ENCODE peak calls at places on chromosomes 6 and 20, in ten cellular contexts. M, J, G, Y, D, S, I, T, A and R are unnamed samples.
A peak's percentile ranks its signal among the peaks of the same experiment; 100 is the strongest.

GRCh38 chr6:131197716-131198115 is 62.4 kb downstream of the AKAP7 start:
- DNase-seq in M (no peak), J (no peak), G (no peak), Y (no peak), D (no peak), S (no peak), I (no peak), T (peak; percentile 63), A (no peak), R (no peak)

GRCh38 chr6:22320750-22321149 is 23.9 kb upstream of the PRL start:
- DNase-seq in M (no peak), J (peak; percentile 78), G (no peak), Y (no peak), D (peak; percentile 58), S (peak; percentile 52), I (no peak), T (no peak), A (no peak), R (no peak)

GRCh38 chr6:32968770-32969684 is 633 bp downstream of the BRD2 start:
- DNase-seq in M (peak; percentile 93), J (peak; percentile 88), G (peak; percentile 88), Y (peak; percentile 75), D (no peak), S (peak; percentile 67), I (peak; percentile 80), T (peak; percentile 50), A (peak; percentile 46), R (peak; percentile 92)

GRCh38 chr20:48793776-48794175 is 34.0 kb downstream of the PREX1 start:
- DNase-seq in M (no peak), J (no peak), G (no peak), Y (no peak), D (no peak), S (no peak), I (no peak), T (no peak), A (no peak), R (no peak)

GRCh38 chr6:17280552-17281090 is 540 bp upstream of the RBM24 start:
- DNase-seq in M (peak; percentile 84), J (no peak), G (peak; percentile 72), Y (peak; percentile 54), D (no peak), S (no peak), I (peak; percentile 75), T (no peak), A (no peak), R (no peak)

GRCh38 chr6:44697333-44697732 is 309.8 kb downstream of the CDC5L start:
- DNase-seq in M (peak; percentile 33), J (peak; percentile 49), G (no peak), Y (no peak), D (no peak), S (peak; percentile 67), I (no peak), T (no peak), A (no peak), R (no peak)

GRCh38 chr6:25334793-25335192 is 55.6 kb downstream of the CARMIL1 start:
- DNase-seq in M (no peak), J (no peak), G (no peak), Y (no peak), D (no peak), S (no peak), I (no peak), T (no peak), A (no peak), R (peak; percentile 59)

GRCh38 chr6:169959129-169960002 is 207.9 kb downstream of the ERMARD start:
- DNase-seq in M (no peak), J (no peak), G (peak; percentile 79), Y (peak; percentile 33), D (no peak), S (no peak), I (no peak), T (peak; percentile 64), A (peak; percentile 7), R (peak; percentile 44)

GRCh38 chr6:77456531-77457248 is 6.6 kb downstream of the HTR1B start:
- DNase-seq in M (no peak), J (peak; percentile 99), G (no peak), Y (no peak), D (peak; percentile 97), S (peak; percentile 100), I (no peak), T (no peak), A (no peak), R (no peak)

GRCh38 chr6:157430834-157431233 is 49.8 kb downstream of the ZDHHC14 start:
- DNase-seq in M (no peak), J (no peak), G (no peak), Y (no peak), D (no peak), S (no peak), I (no peak), T (no peak), A (no peak), R (peak; percentile 37)

GRCh38 chr6:27505209-27506027 is 32.5 kb upstream of the ZNF184 start:
- DNase-seq in M (peak; percentile 70), J (peak; percentile 94), G (peak; percentile 65), Y (peak; percentile 47), D (no peak), S (peak; percentile 86), I (no peak), T (peak; percentile 58), A (no peak), R (peak; percentile 88)

GRCh38 chr6:157133856-157134255 is 189.5 kb downstream of the TMEM242 start:
- DNase-seq in M (no peak), J (no peak), G (no peak), Y (no peak), D (no peak), S (no peak), I (no peak), T (no peak), A (no peak), R (no peak)

GRCh38 chr20:61891916-61892649 is 173.6 kb downstream of the TAF4 start:
- DNase-seq in M (no peak), J (no peak), G (peak; percentile 5), Y (no peak), D (no peak), S (no peak), I (no peak), T (no peak), A (no peak), R (no peak)

DNA sequence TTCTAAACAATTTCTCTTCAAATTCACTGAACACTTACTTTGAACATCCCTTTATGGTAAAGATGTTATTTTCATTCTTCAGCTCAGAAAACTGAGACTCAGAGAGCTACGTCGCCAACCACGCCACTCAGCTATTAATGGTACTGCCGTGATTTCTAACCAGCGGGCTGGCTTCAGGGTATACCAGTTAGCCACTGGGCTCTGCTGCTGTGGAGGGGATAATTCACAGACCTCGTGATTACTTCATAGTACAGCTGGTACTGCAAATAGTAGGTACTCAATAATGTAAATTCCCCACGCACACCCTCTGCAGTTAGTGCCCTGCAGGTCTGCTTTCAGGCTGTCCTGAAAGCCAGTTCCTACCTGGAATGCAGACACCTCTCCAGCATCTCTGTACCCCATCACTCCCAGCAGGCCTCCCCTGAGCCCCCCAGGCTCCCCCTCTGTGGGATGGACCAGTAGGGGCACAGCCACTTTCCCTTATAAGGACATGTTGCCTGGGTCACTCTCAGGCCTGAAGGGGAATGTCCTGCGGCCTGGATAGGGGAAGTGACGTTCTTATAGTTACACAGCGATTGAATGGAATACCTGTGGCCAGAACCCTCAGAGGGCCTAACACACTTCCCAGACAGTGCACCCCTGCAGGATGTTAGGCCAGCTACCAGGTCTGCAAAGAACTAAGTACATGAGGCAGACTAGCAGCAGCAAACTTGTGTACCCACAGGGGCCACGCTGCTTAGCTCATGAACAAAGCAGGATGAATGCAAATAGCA is 1.2 kb upstream of the OCSTAMP start:
- DNase-seq in M (peak; percentile 21), J (no peak), G (no peak), Y (no peak), D (no peak), S (no peak), I (no peak), T (no peak), A (no peak), R (peak; percentile 68)
- H3K4me3 ChIP-seq in M (no peak overlapping the region), J (no peak overlapping the region), G (no peak overlapping the region), Y (no peak overlapping the region), D (no peak overlapping the region), S (no peak overlapping the region), I (no peak overlapping the region), T (no peak overlapping the region), A (no peak overlapping the region), R (no peak overlapping the region)

DNA sequence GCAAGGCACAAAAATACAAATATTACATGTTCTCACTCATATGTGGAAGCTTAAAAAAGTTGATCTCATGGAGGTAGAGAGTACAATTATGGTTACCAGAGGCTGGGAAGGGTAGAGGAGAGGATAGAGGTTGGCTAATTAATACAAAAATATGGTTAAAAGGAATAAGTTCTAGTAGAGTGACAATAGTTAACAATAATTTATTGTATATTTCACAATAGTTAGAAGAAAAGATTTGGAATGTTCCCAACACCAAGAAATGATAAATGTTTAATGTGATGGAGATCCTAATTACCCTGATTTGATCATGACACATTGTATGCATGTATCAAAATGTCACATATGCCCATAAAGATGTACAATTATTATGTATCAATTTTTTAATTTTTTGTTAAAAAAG is 1.8 kb downstream of the ALDH8A1 start:
- DNase-seq in M (no peak), J (no peak), G (no peak), Y (no peak), D (no peak), S (no peak), I (no peak), T (no peak), A (no peak), R (no peak)
- H3K4me3 ChIP-seq in M (no peak overlapping the region), J (no peak overlapping the region), G (no peak overlapping the region), Y (no peak overlapping the region), D (no peak overlapping the region), S (no peak overlapping the region), I (no peak overlapping the region), T (no peak overlapping the region), A (no peak overlapping the region), R (no peak overlapping the region)

GRCh38 chr20:21090112-21090737 is 15.9 kb downstream of the LINC00237 start:
- DNase-seq in M (no peak), J (no peak), G (no peak), Y (no peak), D (no peak), S (no peak), I (no peak), T (no peak), A (no peak), R (no peak)
- H3K4me3 ChIP-seq in M (no peak overlapping the region), J (no peak overlapping the region), G (no peak overlapping the region), Y (no peak overlapping the region), D (no peak overlapping the region), S (no peak overlapping the region), I (no peak overlapping the region), T (no peak overlapping the region), A (no peak overlapping the region), R (no peak overlapping the region)

DNA sequence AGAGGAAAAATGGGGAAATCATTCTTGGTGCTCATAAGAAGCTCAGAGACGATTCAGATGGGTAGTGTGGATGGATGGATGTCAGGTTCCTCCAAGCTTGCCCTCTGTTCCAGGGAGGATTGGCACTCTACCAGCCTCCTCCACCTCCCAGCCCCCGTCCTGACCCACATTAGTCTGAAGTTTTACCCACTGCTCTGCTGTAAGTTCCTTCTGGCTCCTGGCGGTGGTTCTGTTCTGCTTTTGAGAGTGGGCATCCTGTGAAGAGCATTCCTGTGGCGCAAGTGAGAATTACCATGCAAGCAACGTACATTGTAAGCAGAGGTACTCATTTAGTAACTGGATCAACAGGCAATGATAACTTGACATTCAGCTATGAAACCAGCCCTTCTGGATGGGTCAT is 103.4 kb downstream of the SYNDIG1 start:
- DNase-seq in M (no peak), J (no peak), G (no peak), Y (no peak), D (no peak), S (no peak), I (no peak), T (no peak), A (no peak), R (no peak)
- H3K4me3 ChIP-seq in M (no peak overlapping the region), J (no peak overlapping the region), G (no peak overlapping the region), Y (no peak overlapping the region), D (no peak overlapping the region), S (no peak overlapping the region), I (no peak overlapping the region), T (no peak overlapping the region), A (no peak overlapping the region), R (no peak overlapping the region)